ENCODE peak calls at places on chromosomes 12 and 14, in six cellular contexts. One of them, this sample, is unnamed.

GRCh38 chr14:21084988-21085853 is 13.2 kb downstream of the ZNF219 start:
- DNase-seq in GM10248: no peak
- DNase-seq in Peyer's patch: no peak
- DNase-seq in NCI-H1436: no peak
- DNase-seq in non-pigmented ciliary epithelial cell: peak; percentile 60
- DNase-seq in dorsolateral prefrontal cortex: no peak
- DNase-seq in this sample: no peak

GRCh38 chr12:116813271-116814041 is 67.8 kb downstream of the HRK start:
- DNase-seq in NCI-H1436: no peak
- DNase-seq in GM10248: no peak
- DNase-seq in Peyer's patch: no peak
- DNase-seq in non-pigmented ciliary epithelial cell: no peak
- DNase-seq in dorsolateral prefrontal cortex: no peak
- DNase-seq in this sample: no peak

GRCh38 chr12:12081836-12082497 is 11.2 kb downstream of the BCL2L14 start:
- DNase-seq in NCI-H1436: peak; percentile 41
- DNase-seq in non-pigmented ciliary epithelial cell: no peak
- DNase-seq in GM10248: peak; percentile 73
- DNase-seq in Peyer's patch: peak; percentile 87
- DNase-seq in dorsolateral prefrontal cortex: no peak
- DNase-seq in this sample: no peak

GRCh38 chr12:100290016-100290415 is 23.0 kb downstream of the SCYL2 start:
- DNase-seq in dorsolateral prefrontal cortex: no peak
- DNase-seq in NCI-H1436: no peak
- DNase-seq in non-pigmented ciliary epithelial cell: no peak
- DNase-seq in GM10248: no peak
- DNase-seq in Peyer's patch: no peak
- DNase-seq in this sample: no peak

GRCh38 chr12:40198601-40199000 is 26.2 kb upstream of the LRRK2 start:
- DNase-seq in dorsolateral prefrontal cortex: no peak
- DNase-seq in NCI-H1436: no peak
- DNase-seq in Peyer's patch: no peak
- DNase-seq in non-pigmented ciliary epithelial cell: no peak
- DNase-seq in GM10248: no peak
- DNase-seq in this sample: no peak

GRCh38 chr14:101088714-101089113 is 185.2 kb upstream of the RTL1 start:
- DNase-seq in Peyer's patch: no peak
- DNase-seq in GM10248: no peak
- DNase-seq in NCI-H1436: no peak
- DNase-seq in dorsolateral prefrontal cortex: no peak
- DNase-seq in non-pigmented ciliary epithelial cell: no peak
- DNase-seq in this sample: no peak

GRCh38 chr14:103551338-103551762 is 11.1 kb downstream of the BAG5 start:
- DNase-seq in NCI-H1436: no peak
- DNase-seq in GM10248: no peak
- DNase-seq in dorsolateral prefrontal cortex: no peak
- DNase-seq in Peyer's patch: peak; percentile 56
- DNase-seq in non-pigmented ciliary epithelial cell: no peak
- DNase-seq in this sample: no peak

GRCh38 chr12:27981874-27982273 is 9.3 kb upstream of the PTHLH start:
- DNase-seq in GM10248: no peak
- DNase-seq in dorsolateral prefrontal cortex: no peak
- DNase-seq in non-pigmented ciliary epithelial cell: no peak
- DNase-seq in NCI-H1436: no peak
- DNase-seq in Peyer's patch: no peak
- DNase-seq in this sample: no peak

GRCh38 chr14:89707086-89707485 is 247.4 kb downstream of the EFCAB11 start:
- DNase-seq in Peyer's patch: no peak
- DNase-seq in dorsolateral prefrontal cortex: no peak
- DNase-seq in non-pigmented ciliary epithelial cell: no peak
- DNase-seq in NCI-H1436: no peak
- DNase-seq in GM10248: no peak
- DNase-seq in this sample: no peak

GRCh38 chr14:69673099-69673498 is 61.7 kb downstream of the SUSD6 start:
- DNase-seq in non-pigmented ciliary epithelial cell: no peak
- DNase-seq in Peyer's patch: no peak
- DNase-seq in NCI-H1436: no peak
- DNase-seq in dorsolateral prefrontal cortex: no peak
- DNase-seq in GM10248: no peak
- DNase-seq in this sample: no peak

GRCh38 chr12:47746073-47746472 is 12.6 kb downstream of the RAPGEF3 start:
- DNase-seq in dorsolateral prefrontal cortex: no peak
- DNase-seq in GM10248: no peak
- DNase-seq in Peyer's patch: no peak
- DNase-seq in NCI-H1436: no peak
- DNase-seq in non-pigmented ciliary epithelial cell: no peak
- DNase-seq in this sample: no peak

GRCh38 chr12:13362260-13362841 is 165.8 kb downstream of the EMP1 start:
- DNase-seq in Peyer's patch: peak; percentile 86
- DNase-seq in GM10248: peak; percentile 65
- DNase-seq in NCI-H1436: peak; percentile 47
- DNase-seq in dorsolateral prefrontal cortex: peak; percentile 44
- DNase-seq in non-pigmented ciliary epithelial cell: peak; percentile 3
- DNase-seq in this sample: peak; percentile 20

GRCh38 chr14:93114068-93114710 is 1.5 kb downstream of the ITPK1 start:
- DNase-seq in NCI-H1436: no peak
- DNase-seq in Peyer's patch: no peak
- DNase-seq in non-pigmented ciliary epithelial cell: no peak
- DNase-seq in dorsolateral prefrontal cortex: no peak
- DNase-seq in GM10248: no peak
- DNase-seq in this sample: no peak

GRCh38 chr12:58313091-58313855 is 371.9 kb downstream of the ATP23 start:
- DNase-seq in GM10248: no peak
- DNase-seq in Peyer's patch: no peak
- DNase-seq in NCI-H1436: no peak
- DNase-seq in non-pigmented ciliary epithelial cell: peak; percentile 85
- DNase-seq in dorsolateral prefrontal cortex: no peak
- DNase-seq in this sample: no peak

GRCh38 chr14:53341324-53341723 is 188.2 kb upstream of the DDHD1 start:
- DNase-seq in NCI-H1436: no peak
- DNase-seq in Peyer's patch: no peak
- DNase-seq in dorsolateral prefrontal cortex: no peak
- DNase-seq in non-pigmented ciliary epithelial cell: no peak
- DNase-seq in GM10248: no peak
- DNase-seq in this sample: no peak

GRCh38 chr14:104585966-104586702 is 6.6 kb downstream of the C14orf180 start:
- DNase-seq in Peyer's patch: no peak
- DNase-seq in non-pigmented ciliary epithelial cell: no peak
- DNase-seq in NCI-H1436: no peak
- DNase-seq in dorsolateral prefrontal cortex: no peak
- DNase-seq in GM10248: no peak
- DNase-seq in this sample: no peak

GRCh38 chr14:71491925-71492324 is 440.3 kb upstream of the RGS6 start:
- DNase-seq in NCI-H1436: no peak
- DNase-seq in non-pigmented ciliary epithelial cell: no peak
- DNase-seq in GM10248: no peak
- DNase-seq in Peyer's patch: no peak
- DNase-seq in dorsolateral prefrontal cortex: no peak
- DNase-seq in this sample: no peak

This sample was measured in caudate nucleus.